ENCODE peak calls at places on chromosomes 7 and 10, in eight cellular contexts. D is K562, A is GM23338, C is Panc1, B is GM12878, T is HCT116, K is SK-N-SH, M is HepG2. G is an unnamed sample.
A peak's percentile ranks its signal among the peaks of the same experiment; 100 is the strongest.

GRCh38 chr7:51108134-51108533 is 208.5 kb downstream of the COBL start:
- DNase-seq in K (no peak), C (no peak), D (no peak), T (no peak), M (no peak), B (no peak), A (no peak), G (no peak)

GRCh38 chr7:79877874-79878465 is 256.7 kb upstream of the GNAI1 start:
- DNase-seq in T (no peak), B (no peak), M (no peak), D (no peak), A (no peak), C (no peak), K (peak; percentile 5), G (no peak)

GRCh38 chr7:95766657-95767056 is 5.7 kb upstream of the DYNC1I1 start:
- DNase-seq in D (no peak), T (no peak), B (no peak), M (no peak), C (no peak), A (no peak), K (no peak), G (no peak)

GRCh38 chr7:130875265-130875741 is 141.3 kb upstream of the KLF14 start:
- DNase-seq in B (no peak), T (no peak), A (peak; percentile 87), D (peak; percentile 87), K (peak; percentile 71), C (no peak), M (peak; percentile 54), G (no peak)

GRCh38 chr10:112758961-112759360 is 191.1 kb upstream of the TCF7L2 start:
- DNase-seq in C (no peak), A (no peak), D (no peak), M (no peak), B (no peak), T (no peak), K (no peak), G (no peak)

GRCh38 chr10:102384053-102384452 is 11.5 kb upstream of the NFKB2 start:
- DNase-seq in B (no peak), A (peak; percentile 86), D (peak; percentile 29), K (no peak), T (no peak), M (no peak), C (no peak), G (no peak)

GRCh38 chr7:43758861-43759683 is 592 bp downstream of the BLVRA start:
- DNase-seq in A (peak; percentile 71), K (peak; percentile 90), B (no peak), T (no peak), M (no peak), D (peak; percentile 59), C (no peak), G (no peak)

GRCh38 chr10:35946556-35946955 is 304.5 kb upstream of the FZD8 start:
- DNase-seq in C (no peak), K (no peak), T (no peak), B (no peak), D (no peak), M (no peak), A (no peak), G (no peak)

GRCh38 chr10:36068542-36068941 is 426.4 kb upstream of the FZD8 start:
- DNase-seq in B (no peak), M (no peak), C (no peak), K (no peak), T (no peak), A (no peak), D (no peak), G (no peak)

GRCh38 chr10:36462194-36462593 is 663.2 kb upstream of the ANKRD30A start:
- DNase-seq in B (no peak), C (no peak), D (no peak), A (no peak), K (no peak), T (no peak), M (no peak), G (no peak)

GRCh38 chr10:89392974-89393373 is 551 bp downstream of the IFIT1 start:
- DNase-seq in C (no peak), M (no peak), B (no peak), T (no peak), A (no peak), K (no peak), D (no peak), G (peak; percentile 72)

GRCh38 chr10:16519908-16520861 is 1.5 kb downstream of the C1QL3 start:
- DNase-seq in C (no peak), D (no peak), M (no peak), A (peak; percentile 59), K (peak; percentile 54), T (no peak), B (no peak), G (no peak)

GRCh38 chr10:99685232-99686041 is 26.1 kb downstream of the ENTPD7 start:
- DNase-seq in D (peak; percentile 21), T (no peak), C (no peak), A (no peak), M (no peak), B (peak; percentile 43), K (no peak), G (peak; percentile 64)

GRCh38 chr7:44378744-44379143 is 53.4 kb upstream of the CAMK2B start:
- DNase-seq in K (no peak), A (no peak), C (peak; percentile 65), M (peak; percentile 75), B (no peak), T (no peak), D (no peak), G (no peak)

GRCh38 chr10:63273575-63273974 is 140.4 kb downstream of the NRBF2 start:
- DNase-seq in T (no peak), M (no peak), B (no peak), D (no peak), A (no peak), K (no peak), C (no peak), G (no peak)

GRCh38 chr7:146639291-146639690 is 522.7 kb downstream of the CNTNAP2 start:
- DNase-seq in A (no peak), K (no peak), M (no peak), T (no peak), C (no peak), B (no peak), D (no peak), G (no peak)

GRCh38 chr10:93559490-93559889 is 7.0 kb upstream of the FFAR4 start:
- DNase-seq in T (no peak), B (no peak), M (no peak), K (no peak), A (no peak), D (no peak), C (no peak), G (no peak)

GRCh38 chr10:117260094-117260493 is 19.2 kb downstream of the SLC18A2 start:
- DNase-seq in M (no peak), K (no peak), B (no peak), A (peak; percentile 32), D (no peak), T (no peak), C (no peak), G (no peak)

GRCh38 chr10:49123981-49124920 is 8.9 kb upstream of the VSTM4 start:
- DNase-seq in K (no peak), C (no peak), T (no peak), A (no peak), B (no peak), M (no peak), D (no peak), G (no peak)

DNA sequence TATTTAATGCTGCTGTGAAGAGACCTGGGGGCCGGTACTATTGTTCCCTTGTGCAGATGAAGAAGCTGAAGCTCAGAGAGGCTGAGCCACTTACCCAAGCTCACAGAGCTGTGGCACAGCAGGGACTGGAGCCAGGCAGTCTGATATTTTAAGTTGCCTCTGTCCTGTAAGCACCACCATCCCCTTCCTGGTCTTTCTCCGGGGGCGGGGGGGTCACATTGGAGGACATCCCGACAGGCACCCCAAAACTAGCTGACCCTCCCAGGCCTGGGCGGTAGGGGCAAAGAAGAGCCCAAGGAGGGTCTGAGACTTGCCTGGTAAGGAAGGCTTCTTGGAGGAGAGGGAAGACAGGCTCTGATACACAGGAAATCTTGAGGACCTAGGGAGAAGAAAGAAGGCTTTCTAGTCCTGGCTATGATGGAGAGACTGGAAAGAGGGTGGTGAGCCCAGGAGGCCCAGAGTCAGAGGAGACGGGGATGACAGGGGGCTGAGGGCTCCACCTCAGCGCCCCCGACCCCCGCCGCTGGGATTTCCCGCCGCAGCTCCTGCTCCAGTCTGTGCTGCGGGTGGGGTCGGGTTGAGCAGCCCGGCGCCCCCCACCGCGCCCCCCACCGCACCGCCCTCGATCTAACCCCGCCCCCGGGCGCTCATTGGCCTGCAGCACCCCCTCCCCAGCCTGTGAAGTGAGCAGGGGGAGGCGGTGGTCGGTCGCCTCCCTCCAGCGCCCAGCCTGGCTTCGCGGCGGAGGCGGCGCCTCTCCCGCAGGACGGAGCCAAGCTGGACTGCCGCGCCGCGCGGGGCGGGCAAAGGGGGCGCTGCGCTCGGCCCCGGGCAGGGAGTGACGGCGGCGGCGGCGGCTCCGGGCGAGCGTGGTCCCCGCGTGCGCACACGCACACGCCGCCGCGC is at the start of gene ADCYAP1R1:
- DNase-seq in M (no peak), A (peak; percentile 85), C (no peak), B (no peak), D (no peak), T (no peak), K (peak; percentile 99), G (no peak)
- TF ChIP-seq REST in M (no peak), A (no peak), C (no peak), B (no peak), D (no peak), T (no peak), K (no peak), G (no peak)

GRCh38 chr10:61897671-61898434 is 3.6 kb upstream of the ARID5B start:
- DNase-seq in M (no peak), C (no peak), K (peak; percentile 49), A (peak; percentile 63), T (no peak), B (no peak), D (peak; percentile 60), G (no peak)
- H3K4me3 ChIP-seq in M (no peak overlapping the region), C (peak overlapping the region; percentile 64), K (no peak overlapping the region), A (peak overlapping the region; percentile 76), T (peak overlapping the region; percentile 75), B (no peak overlapping the region), D (no peak overlapping the region), G (no peak overlapping the region)

DNA sequence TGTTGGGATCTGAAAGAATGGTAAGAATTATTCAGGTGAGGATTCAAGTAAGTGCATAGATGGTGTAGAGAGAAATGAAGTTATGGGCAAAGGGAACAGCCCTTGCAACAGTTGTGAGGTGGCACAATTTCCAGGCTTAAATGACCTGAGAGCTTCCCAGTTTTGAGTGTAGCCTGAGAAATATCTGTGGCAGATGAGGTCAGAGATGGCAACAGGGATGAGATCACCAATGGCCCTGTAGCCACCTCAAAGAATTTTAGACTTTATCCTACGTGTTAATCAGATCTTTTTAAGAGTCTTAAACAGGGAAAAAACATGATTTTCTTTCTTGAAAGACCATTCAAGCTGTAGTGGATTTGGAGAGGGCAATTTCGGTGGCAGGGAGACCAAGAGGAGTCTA is 1.9 kb upstream of the NRF1 start:
- DNase-seq in M (no peak), K (no peak), C (no peak), A (no peak), D (no peak), B (no peak), T (no peak), G (no peak)
- TF ChIP-seq POLR2AphosphoS5 in M (no peak), K (no peak), C (no peak), A (no peak), D (no peak), B (no peak), T (no peak), G (no peak)

DNA sequence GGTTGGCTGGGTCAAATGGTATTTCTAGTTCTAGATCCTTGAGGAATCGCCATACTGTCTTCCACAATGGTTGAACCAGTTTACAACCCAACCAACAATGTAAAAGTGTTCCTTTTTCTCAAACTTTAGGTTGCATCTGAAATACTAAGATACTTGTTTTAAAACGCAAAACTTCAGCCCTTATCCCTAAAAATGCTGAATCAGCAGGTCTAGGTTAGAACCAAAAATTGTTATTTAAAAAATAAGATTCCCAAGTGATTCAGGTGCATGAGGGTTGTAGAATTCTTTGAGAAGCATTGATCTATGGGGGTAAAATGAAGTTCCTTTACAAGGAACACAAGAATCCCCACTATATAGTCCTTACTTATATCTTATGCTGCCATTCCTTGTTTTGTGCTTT is 56.5 kb upstream of the BICC1 start:
- DNase-seq in B (no peak), A (no peak), D (no peak), K (no peak), M (no peak), T (no peak), C (no peak), G (no peak)
- TF ChIP-seq REST in B (no peak), A (no peak), D (no peak), K (no peak), M (no peak), T (no peak), C (no peak), G (no peak)